ENCODE peak calls at places on chromosome 10, in four cellular contexts. One of them, this sample, is unnamed.

GRCh38 chr10:69498711-69499471 is 47.6 kb downstream of the TSPAN15 start:
- DNase-seq in HFFc6: peak; percentile 16
- DNase-seq in HEK293T: no peak
- DNase-seq in AML-193: no peak
- DNase-seq in this sample: no peak

GRCh38 chr10:80464557-80465466 is 10.7 kb downstream of the TSPAN14 start:
- DNase-seq in HFFc6: no peak
- DNase-seq in HEK293T: no peak
- DNase-seq in AML-193: no peak
- DNase-seq in this sample: no peak

GRCh38 chr10:34732926-34733325 is 82.2 kb downstream of the PARD3 start:
- DNase-seq in HFFc6: no peak
- DNase-seq in HEK293T: peak; percentile 29
- DNase-seq in AML-193: no peak
- DNase-seq in this sample: peak; percentile 42

GRCh38 chr10:63553031-63553430 is 31.8 kb downstream of the REEP3 start:
- DNase-seq in HFFc6: peak; percentile 81
- DNase-seq in HEK293T: no peak
- DNase-seq in AML-193: no peak
- DNase-seq in this sample: no peak

GRCh38 chr10:123808873-123809272 is 82.7 kb downstream of the CPXM2 start:
- DNase-seq in HFFc6: peak; percentile 90
- DNase-seq in HEK293T: no peak
- DNase-seq in AML-193: no peak
- DNase-seq in this sample: no peak

GRCh38 chr10:125911990-125912389 is 15.6 kb downstream of the FANK1 start:
- DNase-seq in HFFc6: no peak
- DNase-seq in HEK293T: no peak
- DNase-seq in AML-193: no peak
- DNase-seq in this sample: peak; percentile 98

GRCh38 chr10:113199459-113199858 is 249.4 kb downstream of the TCF7L2 start:
- DNase-seq in HFFc6: peak; percentile 63
- DNase-seq in HEK293T: no peak
- DNase-seq in AML-193: no peak
- DNase-seq in this sample: no peak

GRCh38 chr10:65341323-65341922 is 1584.4 kb upstream of the LRRTM3 start:
- DNase-seq in HFFc6: no peak
- DNase-seq in HEK293T: no peak
- DNase-seq in AML-193: no peak
- DNase-seq in this sample: no peak

GRCh38 chr10:26486985-26487850 is 49.1 kb downstream of the APBB1IP start:
- DNase-seq in HFFc6: peak; percentile 94
- DNase-seq in HEK293T: no peak
- DNase-seq in AML-193: no peak
- DNase-seq in this sample: no peak

GRCh38 chr10:109456566-109457361 is 466.5 kb downstream of the XPNPEP1 start:
- DNase-seq in HFFc6: no peak
- DNase-seq in HEK293T: no peak
- DNase-seq in AML-193: no peak
- DNase-seq in this sample: peak; percentile 43

This sample was measured in DMS53.